ENCODE peak calls at places on chromosomes 16 and 17, in five cellular contexts. One of them, this sample, is unnamed. For H3K36me3, the result is how much of the 10 kb centered on the place peaks cover.

GRCh38 chr16:30731411-30731810 is 16.8 kb upstream of the PHKG2 start:
- DNase-seq in GM23338: no peak
- DNase-seq in ascending aorta: no peak
- DNase-seq in sigmoid colon: no peak
- DNase-seq in heart left ventricle: no peak
- DNase-seq in this sample: no peak

GRCh38 chr17:22158364-22158763 is 466.0 kb downstream of the KCNJ18 start:
- DNase-seq in GM23338: no peak
- DNase-seq in ascending aorta: no peak
- DNase-seq in sigmoid colon: no peak
- DNase-seq in heart left ventricle: no peak
- DNase-seq in this sample: no peak

GRCh38 chr16:86781046-86781445 is 202.7 kb downstream of the FOXL1 start:
- DNase-seq in GM23338: no peak
- DNase-seq in ascending aorta: no peak
- DNase-seq in sigmoid colon: peak
- DNase-seq in heart left ventricle: no peak
- DNase-seq in this sample: no peak

GRCh38 chr16:12078405-12079245 is 102.1 kb downstream of the SNX29 start:
- DNase-seq in GM23338: no peak
- DNase-seq in ascending aorta: peak
- DNase-seq in sigmoid colon: no peak
- DNase-seq in heart left ventricle: no peak
- DNase-seq in this sample: no peak

GRCh38 chr16:57191056-57191536 is 5.0 kb downstream of the RSPRY1 start:
- DNase-seq in GM23338: no peak
- DNase-seq in ascending aorta: no peak
- DNase-seq in sigmoid colon: no peak
- DNase-seq in heart left ventricle: no peak
- DNase-seq in this sample: no peak

GRCh38 chr17:78425429-78425828 is 47.0 kb downstream of the PGS1 start:
- DNase-seq in GM23338: no peak
- DNase-seq in ascending aorta: no peak
- DNase-seq in sigmoid colon: no peak
- DNase-seq in heart left ventricle: no peak
- DNase-seq in this sample: no peak

GRCh38 chr16:22381392-22381791 is 7.0 kb upstream of the CDR2 start:
- DNase-seq in GM23338: no peak
- DNase-seq in ascending aorta: no peak
- DNase-seq in sigmoid colon: no peak
- DNase-seq in heart left ventricle: no peak
- DNase-seq in this sample: no peak

GRCh38 chr17:50211249-50212120 is 10.1 kb upstream of the COL1A1 start:
- DNase-seq in GM23338: no peak
- DNase-seq in ascending aorta: peak
- DNase-seq in sigmoid colon: peak
- DNase-seq in heart left ventricle: no peak
- DNase-seq in this sample: peak

GRCh38 chr17:53896047-53896446 is 73.3 kb downstream of the KIF2B start:
- DNase-seq in GM23338: peak
- DNase-seq in ascending aorta: no peak
- DNase-seq in sigmoid colon: no peak
- DNase-seq in heart left ventricle: no peak
- DNase-seq in this sample: no peak

GRCh38 chr16:27430923-27431484 is 29.0 kb downstream of the IL21R start:
- DNase-seq in GM23338: no peak
- DNase-seq in ascending aorta: peak
- DNase-seq in sigmoid colon: peak
- DNase-seq in heart left ventricle: no peak
- DNase-seq in this sample: peak

GRCh38 chr17:75815399-75815798 is 28.8 kb downstream of the UNC13D start:
- DNase-seq in GM23338: no peak
- DNase-seq in ascending aorta: no peak
- DNase-seq in sigmoid colon: no peak
- DNase-seq in heart left ventricle: no peak
- DNase-seq in this sample: no peak

GRCh38 chr16:75494696-75495601 is at the start of gene CHST6:
- DNase-seq in GM23338: peak
- DNase-seq in ascending aorta: no peak
- DNase-seq in sigmoid colon: no peak
- DNase-seq in heart left ventricle: peak
- DNase-seq in this sample: no peak

GRCh38 chr16:67893791-67894399 is 841 bp downstream of the PSKH1 start:
- DNase-seq in GM23338: no peak
- DNase-seq in ascending aorta: no peak
- DNase-seq in sigmoid colon: no peak
- DNase-seq in heart left ventricle: no peak
- DNase-seq in this sample: no peak

GRCh38 chr17:7041607-7042506 is 2.0 kb downstream of the SLC16A11 start:
- DNase-seq in GM23338: peak
- DNase-seq in ascending aorta: no peak
- DNase-seq in sigmoid colon: no peak
- DNase-seq in heart left ventricle: no peak
- DNase-seq in this sample: no peak

GRCh38 chr16:88626646-88627045 is 11.7 kb upstream of the IL17C start:
- DNase-seq in GM23338: no peak
- DNase-seq in ascending aorta: no peak
- DNase-seq in sigmoid colon: no peak
- DNase-seq in heart left ventricle: no peak
- DNase-seq in this sample: no peak
- H3K36me3 ChIP-seq in GM23338: under half
- H3K36me3 ChIP-seq in ascending aorta: half or more
- H3K36me3 ChIP-seq in sigmoid colon: half or more
- H3K36me3 ChIP-seq in heart left ventricle: under half
- H3K36me3 ChIP-seq in this sample: half or more

GRCh38 chr17:30982855-30983254 is 12.0 kb downstream of the RNF135 start:
- DNase-seq in GM23338: no peak
- DNase-seq in ascending aorta: no peak
- DNase-seq in sigmoid colon: no peak
- DNase-seq in heart left ventricle: no peak
- DNase-seq in this sample: no peak
- H3K36me3 ChIP-seq in GM23338: under half
- H3K36me3 ChIP-seq in ascending aorta: under half
- H3K36me3 ChIP-seq in sigmoid colon: under half
- H3K36me3 ChIP-seq in heart left ventricle: under half
- H3K36me3 ChIP-seq in this sample: under half

DNA sequence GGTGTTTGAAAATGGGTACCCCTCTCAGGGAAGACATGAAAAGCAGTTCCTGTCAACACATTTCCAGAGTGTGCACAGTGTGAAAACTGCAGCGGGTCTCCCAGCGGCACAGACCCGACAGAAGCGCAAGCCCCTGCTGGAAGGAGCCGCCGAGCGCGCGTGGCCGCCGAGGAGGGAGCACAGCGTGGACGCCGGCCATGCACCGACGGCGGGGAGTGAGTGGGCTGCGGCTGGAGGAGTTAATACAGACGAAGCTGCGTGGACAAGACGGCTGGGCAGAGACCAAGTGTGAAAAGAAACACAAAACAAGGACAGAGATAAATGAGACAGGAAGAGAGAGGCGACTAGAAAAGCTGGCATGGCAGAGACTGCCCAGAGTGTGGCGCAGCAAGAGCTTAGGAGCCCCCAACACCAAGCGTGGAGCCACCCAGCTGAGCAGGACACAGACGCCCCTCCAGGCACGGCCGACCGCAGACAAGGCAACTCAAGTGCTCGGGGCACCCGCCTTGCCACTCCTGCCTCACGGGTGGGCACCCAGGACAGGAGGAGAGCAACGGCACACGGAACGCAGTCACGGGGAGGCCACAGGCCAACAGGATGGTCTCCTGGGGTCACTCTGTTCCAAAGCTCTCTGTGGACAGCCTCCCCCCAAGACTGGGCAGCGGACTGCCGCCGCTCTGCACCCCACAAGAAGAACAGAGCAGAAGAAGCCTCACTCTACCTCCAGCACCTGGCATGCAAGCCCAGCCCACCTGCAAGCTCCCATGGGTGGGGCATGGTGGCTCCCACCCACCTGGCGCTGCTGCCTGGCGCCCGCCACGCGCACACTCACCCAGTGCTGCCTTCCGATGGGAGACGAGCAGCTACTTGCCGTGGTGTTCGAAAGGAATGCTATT is 16.6 kb downstream of the SLC16A3 start:
- DNase-seq in GM23338: no peak
- DNase-seq in ascending aorta: no peak
- DNase-seq in sigmoid colon: peak
- DNase-seq in heart left ventricle: peak
- DNase-seq in this sample: no peak
- H3K36me3 ChIP-seq in GM23338: under half
- H3K36me3 ChIP-seq in ascending aorta: half or more
- H3K36me3 ChIP-seq in sigmoid colon: under half
- H3K36me3 ChIP-seq in heart left ventricle: under half
- H3K36me3 ChIP-seq in this sample: half or more

GRCh38 chr17:37576281-37576680 is 32.9 kb downstream of the SYNRG start:
- DNase-seq in GM23338: no peak
- DNase-seq in ascending aorta: no peak
- DNase-seq in sigmoid colon: no peak
- DNase-seq in heart left ventricle: no peak
- DNase-seq in this sample: no peak
- H3K36me3 ChIP-seq in GM23338: under half
- H3K36me3 ChIP-seq in ascending aorta: half or more
- H3K36me3 ChIP-seq in sigmoid colon: under half
- H3K36me3 ChIP-seq in heart left ventricle: under half
- H3K36me3 ChIP-seq in this sample: half or more

GRCh38 chr17:57868775-57869598 is 19.1 kb upstream of the MRPS23 start:
- DNase-seq in GM23338: no peak
- DNase-seq in ascending aorta: no peak
- DNase-seq in sigmoid colon: no peak
- DNase-seq in heart left ventricle: no peak
- DNase-seq in this sample: no peak

GRCh38 chr17:57867126-57867525 is 17.3 kb upstream of the MRPS23 start:
- DNase-seq in GM23338: no peak
- DNase-seq in ascending aorta: no peak
- DNase-seq in sigmoid colon: no peak
- DNase-seq in heart left ventricle: no peak
- DNase-seq in this sample: no peak

GRCh38 chr17:57869599-57870282 is 19.9 kb upstream of the MRPS23 start:
- DNase-seq in GM23338: no peak
- DNase-seq in ascending aorta: no peak
- DNase-seq in sigmoid colon: no peak
- DNase-seq in heart left ventricle: no peak
- DNase-seq in this sample: no peak

GRCh38 chr17:57866723-57867122 is 16.9 kb upstream of the MRPS23 start:
- DNase-seq in GM23338: no peak
- DNase-seq in ascending aorta: no peak
- DNase-seq in sigmoid colon: no peak
- DNase-seq in heart left ventricle: no peak
- DNase-seq in this sample: no peak

DNA sequence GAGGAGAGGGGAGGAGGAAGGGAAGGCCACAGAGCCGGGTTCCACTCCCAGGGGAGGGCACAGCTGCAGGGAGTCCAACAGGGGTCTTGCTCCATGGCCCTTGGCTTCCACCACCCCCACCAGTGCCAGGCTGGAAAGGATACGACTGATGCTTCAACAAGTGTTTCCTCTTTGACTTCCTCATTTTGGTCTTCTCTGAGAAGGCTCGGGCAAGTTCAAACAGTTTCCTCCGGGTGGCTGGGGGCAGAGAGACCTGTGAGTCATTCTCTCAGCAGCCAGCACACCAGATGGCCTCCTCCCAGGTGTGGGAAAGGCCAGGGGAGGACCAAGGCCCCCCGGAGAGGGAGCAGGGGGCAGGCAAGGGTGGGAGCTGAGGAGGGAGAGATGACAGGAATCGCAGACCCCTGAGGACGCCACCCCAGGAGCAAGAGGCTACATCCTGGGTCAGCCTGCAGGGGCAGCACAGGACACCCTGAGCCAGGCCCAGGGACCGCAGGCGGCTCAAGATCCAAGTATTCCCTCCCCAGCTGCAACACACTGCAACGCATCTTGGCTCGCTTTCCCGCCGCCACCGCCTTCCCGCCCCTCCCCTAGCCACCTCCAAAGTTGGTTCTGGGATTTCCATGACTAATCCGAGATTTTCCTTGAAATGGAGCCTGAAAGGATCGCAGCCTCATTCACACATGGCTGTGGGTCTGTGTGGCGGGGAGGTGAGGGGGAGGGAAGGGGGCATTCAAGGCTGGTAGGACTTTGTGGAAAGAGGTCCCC is 18.3 kb upstream of the MRPS23 start:
- DNase-seq in GM23338: peak
- DNase-seq in ascending aorta: peak
- DNase-seq in sigmoid colon: peak
- DNase-seq in heart left ventricle: peak
- DNase-seq in this sample: peak
- H3K36me3 ChIP-seq in GM23338: under half
- H3K36me3 ChIP-seq in ascending aorta: under half
- H3K36me3 ChIP-seq in sigmoid colon: under half
- H3K36me3 ChIP-seq in heart left ventricle: under half
- H3K36me3 ChIP-seq in this sample: under half